ENCODE peak calls at places on chromosomes 4 and X, in six cellular contexts. G is brain microvascular endothelial cell, Z is HL-60, Q is HFF-Myc, V is fibroblast of the aortic adventitia, I is sigmoid colon. M is an unnamed sample.

GRCh38 chrX:129957241-129958099 is 25.0 kb upstream of the BCORL1 start:
- DNase-seq in G (no peak), Z (peak; percentile 61), Q (no peak), V (peak; percentile 20), I (peak; percentile 73), M (peak; percentile 89)

GRCh38 chr4:126894963-126895362 is 737.8 kb upstream of the INTU start:
- DNase-seq in G (no peak), Z (no peak), Q (no peak), V (no peak), I (no peak), M (no peak)

GRCh38 chrX:107924136-107924746 is 57.9 kb downstream of the TEX13B start:
- DNase-seq in G (no peak), Z (no peak), Q (no peak), V (no peak), I (no peak), M (no peak)

GRCh38 chr4:148903388-148903787 is 461.2 kb upstream of the NR3C2 start:
- DNase-seq in G (no peak), Z (no peak), Q (no peak), V (no peak), I (no peak), M (no peak)

GRCh38 chr4:176548571-176548970 is 228.8 kb downstream of the SPCS3 start:
- DNase-seq in G (peak; percentile 91), Z (no peak), Q (no peak), V (peak; percentile 37), I (no peak), M (no peak)

GRCh38 chrX:37423864-37424569 is 74.9 kb downstream of the PRRG1 start:
- DNase-seq in G (peak; percentile 40), Z (no peak), Q (no peak), V (peak; percentile 36), I (no peak), M (no peak)

GRCh38 chr4:142358656-142359055 is 487.4 kb downstream of the INPP4B start:
- DNase-seq in G (no peak), Z (no peak), Q (no peak), V (no peak), I (no peak), M (no peak)

GRCh38 chrX:154010330-154011087 is 9.2 kb downstream of the IRAK1 start:
- DNase-seq in G (no peak), Z (peak; percentile 49), Q (no peak), V (no peak), I (no peak), M (no peak)

GRCh38 chr4:54781771-54782170 is 124.0 kb downstream of the KIT start:
- DNase-seq in G (no peak), Z (no peak), Q (no peak), V (peak; percentile 75), I (no peak), M (no peak)

GRCh38 chr4:185213829-185214228 is 4.4 kb downstream of the SNX25 start:
- DNase-seq in G (no peak), Z (no peak), Q (no peak), V (no peak), I (no peak), M (peak; percentile 76)

GRCh38 chr4:107380836-107381438 is 339.1 kb downstream of the PAPSS1 start:
- DNase-seq in G (no peak), Z (no peak), Q (no peak), V (no peak), I (no peak), M (no peak)

GRCh38 chrX:85561216-85561615 is 181.8 kb upstream of the POF1B start:
- DNase-seq in G (no peak), Z (no peak), Q (no peak), V (no peak), I (no peak), M (no peak)

GRCh38 chr4:14184767-14185166 is 557.2 kb upstream of the BOD1L1 start:
- DNase-seq in G (no peak), Z (no peak), Q (no peak), V (no peak), I (no peak), M (no peak)

GRCh38 chr4:156298230-156298629 is 344.6 kb upstream of the CTSO start:
- DNase-seq in G (peak; percentile 96), Z (no peak), Q (peak; percentile 70), V (peak; percentile 93), I (peak; percentile 87), M (no peak)

GRCh38 chr4:25842229-25842840 is 20.5 kb downstream of the SEL1L3 start:
- DNase-seq in G (no peak), Z (no peak), Q (no peak), V (no peak), I (no peak), M (peak; percentile 34)

GRCh38 chr4:56745082-56745481 is 64.0 kb upstream of the HOPX start:
- DNase-seq in G (no peak), Z (no peak), Q (no peak), V (no peak), I (no peak), M (no peak)

GRCh38 chr4:177051473-177052060 is 258.1 kb upstream of the NEIL3 start:
- DNase-seq in G (no peak), Z (peak; percentile 4), Q (no peak), V (peak; percentile 23), I (no peak), M (peak; percentile 63)

GRCh38 chr4:44638091-44638490 is 13.3 kb downstream of the YIPF7 start:
- DNase-seq in G (no peak), Z (no peak), Q (no peak), V (no peak), I (no peak), M (no peak)

GRCh38 chr4:8323947-8324555 is 54.5 kb downstream of the HTRA3 start:
- DNase-seq in G (no peak), Z (no peak), Q (no peak), V (no peak), I (peak; percentile 42), M (no peak)

GRCh38 chrX:74613350-74614192 is 853 bp downstream of the RLIM start:
- DNase-seq in G (peak; percentile 6), Z (no peak), Q (no peak), V (peak; percentile 40), I (no peak), M (peak; percentile 37)

GRCh38 chrX:34849371-34849770 is 93.2 kb upstream of the FAM47B start:
- DNase-seq in G (no peak), Z (no peak), Q (no peak), V (peak; percentile 56), I (no peak), M (no peak)

GRCh38 chr4:61994036-61994435 is 793.9 kb downstream of the ADGRL3 start:
- DNase-seq in G (peak; percentile 63), Z (no peak), Q (no peak), V (no peak), I (no peak), M (no peak)

GRCh38 chrX:111568356-111568755 is 56.9 kb downstream of the SERTM2 start:
- DNase-seq in G (peak; percentile 1), Z (no peak), Q (no peak), V (peak; percentile 1), I (no peak), M (no peak)

GRCh38 chr4:13399257-13399656 is 84.9 kb downstream of the RAB28 start:
- DNase-seq in G (no peak), Z (no peak), Q (no peak), V (peak; percentile 42), I (no peak), M (no peak)

GRCh38 chrX:152588206-152588605 is 49.5 kb upstream of the GABRQ start:
- DNase-seq in G (no peak), Z (no peak), Q (no peak), V (no peak), I (no peak), M (no peak)

GRCh38 chr4:20354120-20354519 is 102.4 kb downstream of the SLIT2 start:
- DNase-seq in G (no peak), Z (no peak), Q (no peak), V (no peak), I (no peak), M (no peak)

GRCh38 chr4:113292371-113293042 is 243.1 kb downstream of the ANK2 start:
- DNase-seq in G (no peak), Z (no peak), Q (no peak), V (peak; percentile 54), I (peak; percentile 80), M (no peak)

GRCh38 chrX:148049441-148049840 is 68.3 kb downstream of the FMR1NB start:
- DNase-seq in G (no peak), Z (no peak), Q (no peak), V (peak; percentile 47), I (no peak), M (peak; percentile 45)
- TF ChIP-seq CTCF in G (peak; percentile 41), Z (no peak), Q (peak; percentile 20), V (peak; percentile 56), I (no peak), M (peak; percentile 29)

DNA sequence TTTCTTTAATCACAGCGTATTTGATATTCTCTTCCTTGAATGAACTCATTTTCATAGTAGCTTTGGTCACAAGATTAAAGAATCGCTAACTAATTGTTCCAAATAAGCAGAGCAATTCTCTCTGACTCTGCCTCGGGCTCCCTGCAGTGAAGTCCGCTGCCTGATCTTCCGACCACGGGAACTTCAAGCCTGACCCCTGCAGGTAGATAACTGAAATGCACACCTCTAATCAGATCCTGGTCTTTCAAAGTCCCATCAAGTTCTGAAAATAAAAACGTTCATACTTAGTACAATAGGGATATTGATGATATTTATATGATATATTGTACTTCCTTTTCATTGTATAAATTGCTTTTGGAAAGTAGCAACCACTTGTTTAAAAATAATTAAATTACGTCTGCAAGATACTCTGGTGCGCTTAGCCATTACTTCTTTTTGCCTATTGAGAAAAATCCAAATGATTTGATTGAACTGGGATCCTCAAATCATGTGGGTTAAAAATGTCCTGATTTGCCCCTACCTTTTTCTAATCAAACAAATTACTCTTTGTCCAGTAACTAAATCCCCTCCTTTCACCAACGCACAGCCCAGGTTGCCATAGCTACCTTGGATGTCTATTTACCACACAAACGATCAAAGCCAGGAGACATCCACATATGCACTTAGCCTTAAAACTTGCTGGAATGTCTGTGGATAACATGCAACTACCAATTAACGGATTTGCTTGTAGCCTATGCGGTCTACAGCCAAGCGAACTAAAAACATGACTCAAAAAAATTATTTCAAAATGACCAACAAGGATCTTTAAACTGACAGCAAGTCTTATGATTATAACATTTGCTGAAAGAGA is 4.2 kb downstream of the MID1 start:
- DNase-seq in G (peak; percentile 40), Z (peak; percentile 20), Q (no peak), V (peak; percentile 68), I (peak; percentile 72), M (peak; percentile 35)
- H3K4me3 ChIP-seq in G (no peak overlapping the region), Z (no peak overlapping the region), Q (peak overlapping the region; percentile 69), V (peak overlapping the region; percentile 23), I (peak overlapping the region; percentile 68), M (no peak overlapping the region)

DNA sequence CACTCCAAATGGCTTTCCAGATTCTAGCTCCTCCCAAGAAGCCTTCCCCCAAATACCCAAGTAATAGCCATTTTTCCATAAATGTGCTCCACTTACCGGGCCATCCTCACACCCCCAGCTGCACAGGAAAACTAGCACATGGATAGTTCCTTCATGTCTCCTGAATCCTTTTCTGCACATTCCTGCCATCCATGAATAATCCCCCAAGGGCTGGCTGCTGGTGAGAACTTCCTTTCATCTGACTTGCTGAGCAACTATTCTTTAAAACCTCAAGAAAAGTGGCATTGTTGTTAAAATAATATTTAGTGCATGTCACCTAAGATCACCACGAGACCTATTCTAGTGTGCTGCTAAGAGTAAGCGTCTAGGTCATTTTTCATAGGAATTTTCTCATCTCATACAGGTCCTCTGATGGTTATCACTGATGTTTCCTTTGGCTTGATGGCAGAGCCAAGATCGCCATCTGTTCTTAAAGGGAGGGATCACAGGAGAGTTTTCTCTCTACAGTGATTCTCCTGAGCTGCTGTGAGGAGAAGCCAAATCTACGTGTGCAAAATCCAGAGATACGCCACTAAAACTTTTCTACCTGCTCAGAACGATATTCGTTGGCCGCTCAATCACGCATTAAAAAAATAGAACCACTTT is 71.3 kb downstream of the MAP3K15 start:
- DNase-seq in G (no peak), Z (no peak), Q (no peak), V (no peak), I (no peak), M (no peak)
- TF ChIP-seq CTCF in G (no peak), Z (no peak), Q (no peak), V (no peak), I (no peak), M (no peak)

GRCh38 chr4:2797545-2798305 is 4.8 kb downstream of the SH3BP2 start:
- DNase-seq in G (no peak), Z (no peak), Q (no peak), V (no peak), I (peak; percentile 59), M (peak; percentile 6)
- H3K4me3 ChIP-seq in G (no peak overlapping the region), Z (peak overlapping the region; percentile 1), Q (no peak overlapping the region), V (no peak overlapping the region), I (peak overlapping the region; percentile 14), M (peak overlapping the region; percentile 82)